ENCODE peak calls at places on chromosomes 5 and 9, in five cellular contexts. E is fibroblast of mammary gland, W is stomach, U is PC-3, M is gastrocnemius medialis. Y is an unnamed sample.

GRCh38 chr5:3596261-3596825 is 711 bp downstream of the IRX1 start:
- DNase-seq in E (peak; percentile 7), W (no peak), U (no peak), M (no peak), Y (no peak)

GRCh38 chr5:120405291-120405864 is 58.7 kb upstream of the PRR16 start:
- DNase-seq in E (peak; percentile 92), W (no peak), U (peak; percentile 31), M (no peak), Y (no peak)

GRCh38 chr9:129489838-129490582 is 130.9 kb downstream of the C9orf50 start:
- DNase-seq in E (peak; percentile 71), W (no peak), U (no peak), M (no peak), Y (no peak)

GRCh38 chr5:103210952-103211351 is 47.6 kb upstream of the MACIR start:
- DNase-seq in E (no peak), W (no peak), U (no peak), M (no peak), Y (no peak)

GRCh38 chr5:10660720-10661387 is 97.0 kb downstream of the ANKRD33B start:
- DNase-seq in E (no peak), W (peak; percentile 13), U (no peak), M (no peak), Y (no peak)

GRCh38 chr5:95823738-95824609 is 1.4 kb upstream of the GLRX start:
- DNase-seq in E (peak; percentile 96), W (peak; percentile 54), U (peak; percentile 92), M (peak; percentile 50), Y (no peak)

GRCh38 chr9:73643379-73644013 is 491.8 kb downstream of the ANXA1 start:
- DNase-seq in E (peak; percentile 90), W (no peak), U (peak; percentile 54), M (no peak), Y (no peak)

GRCh38 chr5:7047862-7048261 is 334.6 kb downstream of the TENT4A start:
- DNase-seq in E (no peak), W (peak; percentile 66), U (no peak), M (no peak), Y (no peak)

GRCh38 chr5:61449756-61450155 is 117.7 kb downstream of the ZSWIM6 start:
- DNase-seq in E (no peak), W (no peak), U (peak; percentile 24), M (no peak), Y (no peak)

GRCh38 chr5:41747291-41747690 is 122.9 kb downstream of the OXCT1 start:
- DNase-seq in E (peak; percentile 41), W (no peak), U (peak; percentile 41), M (no peak), Y (peak; percentile 2)

GRCh38 chr5:170746081-170746951 is 37.2 kb upstream of the GABRP start:
- DNase-seq in E (no peak), W (no peak), U (no peak), M (no peak), Y (no peak)

GRCh38 chr9:111743275-111743674 is 51.5 kb downstream of the SHOC1 start:
- DNase-seq in E (peak; percentile 79), W (no peak), U (peak; percentile 88), M (no peak), Y (no peak)

GRCh38 chr9:98536542-98537173 is 172.1 kb downstream of the GABBR2 start:
- DNase-seq in E (no peak), W (no peak), U (peak; percentile 7), M (no peak), Y (no peak)

GRCh38 chr9:136512651-136513066 is 29.8 kb upstream of the SEC16A start:
- DNase-seq in E (no peak), W (no peak), U (no peak), M (no peak), Y (no peak)

GRCh38 chr5:107542831-107543231 is 127.9 kb downstream of the EFNA5 start:
- DNase-seq in E (peak; percentile 85), W (peak; percentile 71), U (peak; percentile 68), M (peak; percentile 66), Y (peak; percentile 50)

GRCh38 chr9:86275962-86276361 is 6.4 kb downstream of the ISCA1 start:
- DNase-seq in E (no peak), W (no peak), U (no peak), M (no peak), Y (no peak)

GRCh38 chr9:109912082-109912581 is 132.1 kb downstream of the PALM2AKAP2 start:
- DNase-seq in E (peak; percentile 86), W (no peak), U (peak; percentile 86), M (no peak), Y (no peak)

GRCh38 chr5:1186351-1187233 is 14.8 kb upstream of the SLC6A19 start:
- DNase-seq in E (no peak), W (no peak), U (no peak), M (no peak), Y (no peak)

GRCh38 chr5:143635888-143636287 is 176.1 kb upstream of the HMHB1 start:
- DNase-seq in E (peak; percentile 23), W (no peak), U (no peak), M (no peak), Y (no peak)

GRCh38 chr5:90940227-90940995 is 381.8 kb downstream of the ADGRV1 start:
- DNase-seq in E (peak; percentile 22), W (no peak), U (peak; percentile 53), M (no peak), Y (no peak)

GRCh38 chr9:131447148-131447547 is 53.3 kb downstream of the PRRC2B start:
- DNase-seq in E (peak; percentile 40), W (no peak), U (no peak), M (no peak), Y (no peak)

GRCh38 chr5:61177070-61177469 is 14.8 kb upstream of the SMIM15 start:
- DNase-seq in E (no peak), W (no peak), U (no peak), M (no peak), Y (no peak)

GRCh38 chr9:84991506-84991855 is 322.0 kb downstream of the NTRK2 start:
- DNase-seq in E (no peak), W (no peak), U (no peak), M (no peak), Y (no peak)

GRCh38 chr9:25964239-25964638 is 286.0 kb upstream of the TUSC1 start:
- DNase-seq in E (peak; percentile 86), W (no peak), U (peak; percentile 90), M (no peak), Y (no peak)

GRCh38 chr5:38267372-38267771 is 9.0 kb downstream of the EGFLAM start:
- DNase-seq in E (no peak), W (no peak), U (no peak), M (no peak), Y (no peak)

GRCh38 chr5:74130141-74130897 is 504.3 kb downstream of the ARHGEF28 start:
- DNase-seq in E (no peak), W (no peak), U (no peak), M (no peak), Y (no peak)

GRCh38 chr5:55141945-55142690 is 17.9 kb upstream of the GPX8 start:
- DNase-seq in E (no peak), W (no peak), U (no peak), M (no peak), Y (no peak)

GRCh38 chr9:94911986-94912635 is 185.6 kb downstream of the AOPEP start:
- DNase-seq in E (no peak), W (no peak), U (no peak), M (no peak), Y (no peak)

GRCh38 chr9:110099236-110099741 is 108.7 kb downstream of the C9orf152 start:
- DNase-seq in E (peak; percentile 92), W (no peak), U (peak; percentile 31), M (no peak), Y (peak; percentile 7)

GRCh38 chr9:93456504-93456903 is 3.1 kb upstream of the FAM120AOS start:
- DNase-seq in E (no peak), W (no peak), U (no peak), M (no peak), Y (no peak)

GRCh38 chr5:58268263-58268662 is 191.6 kb downstream of the PLK2 start:
- DNase-seq in E (no peak), W (no peak), U (no peak), M (no peak), Y (no peak)

GRCh38 chr5:98158440-98158839 is 615.0 kb upstream of the RGMB start:
- DNase-seq in E (no peak), W (no peak), U (no peak), M (no peak), Y (no peak)

GRCh38 chr5:88976914-88977313 is 93.9 kb upstream of the MEF2C start:
- DNase-seq in E (no peak), W (no peak), U (no peak), M (no peak), Y (no peak)

DNA sequence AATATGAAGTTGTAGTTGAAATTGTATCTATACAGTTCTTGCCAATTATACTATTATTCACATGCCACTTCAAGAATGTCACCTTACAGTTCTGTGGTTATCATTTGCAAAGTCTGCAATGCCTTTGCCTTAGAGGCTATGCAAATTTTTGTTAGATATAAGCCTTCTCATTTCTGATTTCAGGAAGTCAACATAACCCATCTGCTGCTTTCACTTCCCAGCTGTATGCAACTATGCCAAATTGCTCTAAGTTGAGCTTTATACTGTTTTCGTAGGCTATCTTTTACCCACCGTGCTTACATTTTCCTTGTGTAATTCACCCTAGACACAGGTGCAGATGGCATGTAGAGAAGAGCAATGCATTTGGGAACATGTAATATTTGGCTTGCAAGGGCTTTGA is 1083.0 kb downstream of the CDH9 start:
- DNase-seq in E (no peak), W (no peak), U (no peak), M (no peak), Y (no peak)
- H3K4me3 ChIP-seq in E (no peak overlapping the region), W (no peak overlapping the region), U (no peak overlapping the region), M (no peak overlapping the region), Y (no peak overlapping the region)

DNA sequence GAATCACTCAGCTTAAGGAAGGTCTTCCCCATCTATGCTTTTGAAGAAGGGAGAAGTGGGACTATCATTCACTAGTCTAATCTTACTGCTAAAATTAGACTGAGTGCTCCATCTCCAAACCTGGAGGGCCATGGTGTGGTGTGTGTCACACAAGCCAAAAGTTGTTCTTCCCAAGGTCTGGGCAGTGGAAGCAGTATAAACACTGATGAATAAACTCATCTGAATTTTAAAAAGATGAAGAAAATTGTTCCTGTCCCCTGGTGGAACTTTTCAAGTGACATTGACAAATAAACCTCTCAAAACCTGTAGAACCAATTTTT is 16.2 kb downstream of the STX17 start:
- DNase-seq in E (no peak), W (no peak), U (no peak), M (no peak), Y (no peak)
- H3K4me3 ChIP-seq in E (no peak overlapping the region), W (no peak overlapping the region), U (no peak overlapping the region), M (no peak overlapping the region), Y (no peak overlapping the region)

GRCh38 chr9:1083325-1083913 is 33.3 kb downstream of the DMRT2 start:
- DNase-seq in E (peak; percentile 17), W (no peak), U (peak; percentile 26), M (peak; percentile 6), Y (no peak)
- H3K4me3 ChIP-seq in E (peak overlapping the region; percentile 23), W (peak overlapping the region; percentile 17), U (peak overlapping the region; percentile 60), M (peak overlapping the region; percentile 40), Y (peak overlapping the region; percentile 54)

GRCh38 chr5:27475063-27475462 is 436.7 kb upstream of the CDH9 start:
- DNase-seq in E (no peak), W (no peak), U (no peak), M (no peak), Y (no peak)
- H3K4me3 ChIP-seq in E (no peak overlapping the region), W (no peak overlapping the region), U (no peak overlapping the region), M (no peak overlapping the region), Y (no peak overlapping the region)

GRCh38 chr9:120841930-120842684 is 615 bp downstream of the PSMD5 start:
- DNase-seq in E (peak; percentile 13), W (no peak), U (peak; percentile 6), M (no peak), Y (no peak)
- H3K4me3 ChIP-seq in E (peak overlapping the region; percentile 99), W (peak overlapping the region; percentile 75), U (peak overlapping the region; percentile 89), M (peak overlapping the region; percentile 91), Y (peak overlapping the region; percentile 98)

GRCh38 chr5:122062205-122062604 is 15.9 kb downstream of the LOX start:
- DNase-seq in E (no peak), W (no peak), U (no peak), M (no peak), Y (no peak)
- H3K4me3 ChIP-seq in E (no peak overlapping the region), W (no peak overlapping the region), U (no peak overlapping the region), M (no peak overlapping the region), Y (no peak overlapping the region)

Y was measured in thoracic aorta.